ENCODE peak calls at places on chromosomes 12 and 14, in nine cellular contexts. S is H4; L is COR-L47; M is stimulated activated CD8-positive, alpha-beta memory T cell treated with anti-CD3 and anti-CD28 coated beads, Interleukin-7, amount 100 ng/mL, for 1 hour; X is OCI-LY7; O is T-helper 2 cell; I is HT1080; B is astrocyte of the cerebellum; J is CD4-positive, alpha-beta memory T cell. H is an unnamed sample.

GRCh38 chr12:43063642-43064041 is 474.1 kb upstream of the PRICKLE1 start:
- DNase-seq in B (peak), O (no peak), X (no peak), M (no peak), J (no peak), I (no peak), L (no peak), S (no peak), H (no peak)

GRCh38 chr12:125148316-125148715 is 83.1 kb downstream of the AACS start:
- DNase-seq in O (no peak), B (no peak), J (no peak), L (no peak), I (no peak), S (no peak), X (peak), M (no peak), H (no peak)

GRCh38 chr12:53059434-53060063 is 9.7 kb downstream of the TNS2 start:
- DNase-seq in L (no peak), O (no peak), B (no peak), X (no peak), J (no peak), I (no peak), M (no peak), S (no peak), H (no peak)

GRCh38 chr12:94329366-94329765 is 130.3 kb downstream of the CEP83 start:
- DNase-seq in I (no peak), J (no peak), X (no peak), M (no peak), B (no peak), L (no peak), O (peak), S (no peak), H (no peak)

GRCh38 chr14:105858676-105859025 is 332.3 kb downstream of the TMEM121 start:
- DNase-seq in M (no peak), I (no peak), O (peak), S (no peak), L (no peak), B (no peak), X (peak), J (no peak), H (no peak)

GRCh38 chr12:124032265-124032886 is 59.4 kb downstream of the ZNF664 start:
- DNase-seq in S (peak), X (peak), O (no peak), I (peak), B (peak), M (no peak), L (peak), J (no peak), H (peak)

GRCh38 chr12:107759410-107759809 is 1.5 kb downstream of the PRDM4 start:
- DNase-seq in I (peak), J (peak), X (peak), M (no peak), O (peak), S (peak), L (peak), B (peak), H (peak)

GRCh38 chr14:58133739-58134138 is 18.3 kb downstream of the ARMH4 start:
- DNase-seq in J (no peak), O (no peak), M (no peak), B (no peak), S (peak), L (no peak), X (no peak), I (peak), H (no peak)

GRCh38 chr14:94396628-94397210 is 8.3 kb upstream of the SERPINA1 start:
- DNase-seq in B (no peak), M (no peak), L (no peak), X (no peak), J (no peak), S (no peak), O (no peak), I (no peak), H (no peak)

GRCh38 chr14:69039287-69039628 is 60.2 kb upstream of the ACTN1 start:
- DNase-seq in L (no peak), I (peak), S (no peak), M (no peak), O (no peak), J (no peak), X (no peak), B (no peak), H (no peak)

GRCh38 chr14:52227559-52228222 is 39.8 kb upstream of the PTGDR start:
- DNase-seq in O (no peak), X (no peak), B (no peak), M (no peak), J (no peak), I (no peak), S (no peak), L (no peak), H (no peak)

GRCh38 chr12:121992059-121992879 is 29.4 kb upstream of the BCL7A start:
- DNase-seq in X (no peak), I (peak), O (peak), L (no peak), B (peak), J (peak), S (peak), M (no peak), H (no peak)

GRCh38 chr14:104086661-104087461 is 1.4 kb downstream of the ASPG start:
- DNase-seq in O (no peak), M (no peak), S (no peak), I (no peak), L (no peak), J (no peak), X (no peak), B (no peak), H (no peak)

GRCh38 chr12:117343296-117343695 is 18.1 kb downstream of the NOS1 start:
- DNase-seq in I (no peak), J (no peak), M (no peak), X (no peak), L (no peak), S (no peak), B (no peak), O (no peak), H (no peak)

GRCh38 chr12:90974286-90974685 is 19.3 kb upstream of the CCER1 start:
- DNase-seq in M (no peak), L (no peak), S (no peak), I (peak), J (no peak), O (no peak), B (no peak), X (no peak), H (no peak)

GRCh38 chr14:80212025-80212402 is 710 bp upstream of the DIO2 start:
- DNase-seq in M (no peak), B (peak), O (peak), L (no peak), J (no peak), X (no peak), I (peak), S (peak), H (no peak)

GRCh38 chr12:111777345-111778045 is 10.8 kb downstream of the ALDH2 start:
- DNase-seq in S (no peak), O (no peak), J (no peak), M (no peak), I (no peak), L (no peak), B (no peak), X (no peak), H (no peak)

GRCh38 chr12:131860472-131861260 is 32.5 kb downstream of the MMP17 start:
- DNase-seq in L (peak), I (no peak), S (peak), X (no peak), J (peak), O (peak), B (no peak), M (no peak), H (peak)

GRCh38 chr14:80425686-80426085 is 214.4 kb upstream of the DIO2 start:
- DNase-seq in S (peak), B (peak), X (no peak), M (no peak), O (no peak), L (no peak), I (peak), J (no peak), H (no peak)

GRCh38 chr12:32400114-32400672 is 835 bp downstream of the FGD4 start:
- DNase-seq in O (no peak), S (no peak), B (no peak), I (no peak), M (no peak), L (no peak), J (no peak), X (no peak), H (no peak)

GRCh38 chr14:68976160-68977067 is 2.7 kb downstream of the ACTN1 start:
- DNase-seq in X (no peak), L (no peak), S (no peak), J (no peak), I (no peak), M (no peak), O (no peak), B (no peak), H (no peak)

GRCh38 chr12:18443768-18444437 is 182.6 kb downstream of the PIK3C2G start:
- DNase-seq in S (no peak), L (no peak), X (no peak), M (no peak), J (no peak), B (peak), I (no peak), O (no peak), H (no peak)

GRCh38 chr14:54653764-54654469 is 87.0 kb downstream of the SAMD4A start:
- DNase-seq in M (no peak), L (no peak), S (peak), I (peak), O (no peak), X (no peak), B (peak), J (no peak), H (no peak)

H was measured in NCI-H748 treated with DMSO at 0.1 percent for 48 hours.